ENCODE peak calls at places on chromosomes 13 and 19, in five cellular contexts. One of them, this sample, is unnamed.

GRCh38 chr19:33953023-33953422 is 156.4 kb downstream of the KCTD15 start:
- DNase-seq in NCI-H460: no peak
- DNase-seq in heart right ventricle: no peak
- DNase-seq in transverse colon: no peak
- DNase-seq in iPS-NIHi11: no peak
- DNase-seq in this sample: no peak

GRCh38 chr13:93375491-93375890 is 148.9 kb downstream of the GPC6 start:
- DNase-seq in NCI-H460: no peak
- DNase-seq in heart right ventricle: no peak
- DNase-seq in transverse colon: no peak
- DNase-seq in iPS-NIHi11: no peak
- DNase-seq in this sample: no peak

GRCh38 chr13:66657165-66657895 is 572.8 kb downstream of the PCDH9 start:
- DNase-seq in NCI-H460: peak
- DNase-seq in heart right ventricle: peak
- DNase-seq in transverse colon: no peak
- DNase-seq in iPS-NIHi11: peak
- DNase-seq in this sample: peak

GRCh38 chr19:40726279-40726678 is 9.4 kb downstream of the ITPKC start:
- DNase-seq in NCI-H460: no peak
- DNase-seq in heart right ventricle: no peak
- DNase-seq in transverse colon: no peak
- DNase-seq in iPS-NIHi11: no peak
- DNase-seq in this sample: no peak

GRCh38 chr13:32837307-32837972 is 178.8 kb upstream of the KL start:
- DNase-seq in NCI-H460: no peak
- DNase-seq in heart right ventricle: no peak
- DNase-seq in transverse colon: no peak
- DNase-seq in iPS-NIHi11: no peak
- DNase-seq in this sample: no peak

GRCh38 chr13:75186384-75186783 is 295.6 kb downstream of the TBC1D4 start:
- DNase-seq in NCI-H460: no peak
- DNase-seq in heart right ventricle: no peak
- DNase-seq in transverse colon: no peak
- DNase-seq in iPS-NIHi11: no peak
- DNase-seq in this sample: no peak

GRCh38 chr13:80050252-80050651 is 290.7 kb downstream of the SPRY2 start:
- DNase-seq in NCI-H460: no peak
- DNase-seq in heart right ventricle: no peak
- DNase-seq in transverse colon: no peak
- DNase-seq in iPS-NIHi11: no peak
- DNase-seq in this sample: no peak

GRCh38 chr13:94967183-94968039 is 255.1 kb upstream of the SOX21 start:
- DNase-seq in NCI-H460: no peak
- DNase-seq in heart right ventricle: no peak
- DNase-seq in transverse colon: no peak
- DNase-seq in iPS-NIHi11: peak
- DNase-seq in this sample: peak

This sample was measured in NCI-H510A treated with DMSO at 0.1 percent for 48 hours.